ENCODE peak calls at places on chromosomes 5 and 9, in five cellular contexts. G is fibroblast of pulmonary artery; D is activated CD8-positive, alpha-beta memory T cell treated with anti-CD3 and anti-CD28 coated beads, Interleukin-2, amount 50 U/mL, for 48 hours; Z is effector CD4-positive, alpha-beta T cell; I is MCF 10A. V is an unnamed sample.

GRCh38 chr9:14271078-14271673 is 42.8 kb downstream of the NFIB start:
- DNase-seq in G (peak; percentile 88), D (no peak), Z (no peak), I (peak; percentile 78), V (peak; percentile 51)

GRCh38 chr9:22307013-22307711 is 139.5 kb upstream of the DMRTA1 start:
- DNase-seq in G (peak; percentile 76), D (no peak), Z (no peak), I (peak; percentile 43), V (peak; percentile 71)

GRCh38 chr9:128733256-128733655 is 9.3 kb upstream of the ZDHHC12 start:
- DNase-seq in G (peak; percentile 87), D (no peak), Z (no peak), I (peak; percentile 93), V (peak; percentile 35)

GRCh38 chr5:108481355-108481931 is 99.5 kb upstream of the FBXL17 start:
- DNase-seq in G (peak; percentile 46), D (no peak), Z (no peak), I (peak; percentile 67), V (peak; percentile 82)

GRCh38 chr5:72597456-72597948 is 90.3 kb upstream of the ZNF366 start:
- DNase-seq in G (peak; percentile 93), D (no peak), Z (no peak), I (peak; percentile 49), V (peak; percentile 31)

GRCh38 chr9:35029852-35030251 is 40.3 kb downstream of the DNAJB5 start:
- DNase-seq in G (no peak), D (no peak), Z (no peak), I (peak; percentile 24), V (no peak)

GRCh38 chr9:83299556-83299955 is 236.6 kb upstream of the RASEF start:
- DNase-seq in G (peak; percentile 31), D (no peak), Z (no peak), I (peak; percentile 24), V (peak; percentile 79)

GRCh38 chr5:180130291-180130869 is 58.8 kb upstream of the RNF130 start:
- DNase-seq in G (no peak), D (peak; percentile 41), Z (no peak), I (no peak), V (no peak)

GRCh38 chr5:74500037-74500917 is 140.3 kb downstream of the ENC1 start:
- DNase-seq in G (no peak), D (no peak), Z (no peak), I (no peak), V (no peak)

GRCh38 chr9:121718063-121718462 is 66.6 kb downstream of the DAB2IP start:
- DNase-seq in G (peak; percentile 48), D (no peak), Z (no peak), I (no peak), V (no peak)

GRCh38 chr9:96302021-96302420 is at the start of gene HSD17B3:
- DNase-seq in G (no peak), D (no peak), Z (no peak), I (peak; percentile 15), V (no peak)

GRCh38 chr5:173882632-173883031 is 5.5 kb upstream of the CPEB4 start:
- DNase-seq in G (no peak), D (no peak), Z (no peak), I (peak; percentile 16), V (peak; percentile 86)

GRCh38 chr5:33272288-33272687 is 168.5 kb upstream of the TARS1 start:
- DNase-seq in G (peak; percentile 92), D (no peak), Z (no peak), I (peak; percentile 95), V (peak; percentile 98)

GRCh38 chr5:33536802-33537201 is 96.0 kb downstream of the TARS1 start:
- DNase-seq in G (no peak), D (no peak), Z (no peak), I (no peak), V (no peak)

GRCh38 chr9:88733651-88734470 is 198.9 kb downstream of the NXNL2 start:
- DNase-seq in G (peak; percentile 73), D (no peak), Z (no peak), I (peak; percentile 90), V (no peak)

GRCh38 chr9:129323376-129323998 is 145.4 kb upstream of the IER5L start:
- DNase-seq in G (no peak), D (no peak), Z (no peak), I (no peak), V (no peak)

GRCh38 chr5:118518720-118519119 is 469.6 kb downstream of the DTWD2 start:
- DNase-seq in G (no peak), D (no peak), Z (no peak), I (no peak), V (no peak)

GRCh38 chr9:33125871-33126822 is 41.0 kb downstream of the B4GALT1 start:
- DNase-seq in G (peak; percentile 40), D (no peak), Z (no peak), I (no peak), V (peak; percentile 5)

GRCh38 chr5:146965781-146966659 is 87.5 kb upstream of the PPP2R2B start:
- DNase-seq in G (peak; percentile 85), D (no peak), Z (peak; percentile 31), I (peak; percentile 89), V (peak; percentile 83)

GRCh38 chr9:86948153-86948929 is 1.0 kb upstream of the GAS1 start:
- DNase-seq in G (peak; percentile 90), D (peak; percentile 81), Z (peak; percentile 59), I (peak; percentile 85), V (peak; percentile 65)

GRCh38 chr5:135364416-135365262 is 34.4 kb downstream of the MACROH2A1 start:
- DNase-seq in G (no peak), D (no peak), Z (no peak), I (no peak), V (peak; percentile 21)

GRCh38 chr5:175809531-175810121 is 61.8 kb upstream of the CPLX2 start:
- DNase-seq in G (peak; percentile 29), D (no peak), Z (no peak), I (peak; percentile 88), V (peak; percentile 97)

GRCh38 chr5:76498328-76498727 is 95.2 kb downstream of the IQGAP2 start:
- DNase-seq in G (no peak), D (no peak), Z (no peak), I (no peak), V (no peak)

GRCh38 chr5:154541553-154541952 is 63.5 kb upstream of the HAND1 start:
- DNase-seq in G (no peak), D (no peak), Z (no peak), I (no peak), V (peak; percentile 5)

GRCh38 chr5:133534566-133534965 is 77.8 kb downstream of the FSTL4 start:
- DNase-seq in G (no peak), D (no peak), Z (no peak), I (no peak), V (no peak)

GRCh38 chr9:85117831-85118230 is 448.3 kb downstream of the NTRK2 start:
- DNase-seq in G (no peak), D (no peak), Z (no peak), I (peak; percentile 18), V (peak; percentile 18)

GRCh38 chr9:68750786-68751185 is 45.7 kb downstream of the PIP5K1B start:
- DNase-seq in G (no peak), D (no peak), Z (no peak), I (no peak), V (peak; percentile 6)

GRCh38 chr5:55593115-55593472 is 58.3 kb upstream of the PLPP1 start:
- DNase-seq in G (no peak), D (no peak), Z (no peak), I (peak; percentile 79), V (no peak)

GRCh38 chr5:158033076-158033475 is 174.1 kb upstream of the CLINT1 start:
- DNase-seq in G (no peak), D (no peak), Z (no peak), I (no peak), V (no peak)

GRCh38 chr5:127076730-127077129 is 3.4 kb upstream of the C5orf63 start:
- DNase-seq in G (peak; percentile 54), D (no peak), Z (no peak), I (no peak), V (peak; percentile 15)

GRCh38 chr5:132083065-132083678 is 9.6 kb downstream of the CSF2 start:
- DNase-seq in G (no peak), D (no peak), Z (no peak), I (no peak), V (no peak)

GRCh38 chr5:178398856-178399722 is 166.5 kb upstream of the PHYKPL start:
- DNase-seq in G (no peak), D (no peak), Z (no peak), I (no peak), V (no peak)

GRCh38 chr5:143569213-143569663 is 165.8 kb upstream of the NR3C1 start:
- DNase-seq in G (peak; percentile 97), D (no peak), Z (no peak), I (peak; percentile 94), V (no peak)

GRCh38 chr9:31808770-31809169 is 575.7 kb upstream of the ACO1 start:
- DNase-seq in G (no peak), D (no peak), Z (no peak), I (no peak), V (no peak)

GRCh38 chr9:80410106-80410505 is 838.3 kb downstream of the TLE4 start:
- DNase-seq in G (peak; percentile 3), D (no peak), Z (no peak), I (no peak), V (no peak)

GRCh38 chr9:34987160-34988040 is 2.1 kb upstream of the DNAJB5 start:
- DNase-seq in G (no peak), D (no peak), Z (no peak), I (no peak), V (no peak)

GRCh38 chr9:130426883-130427282 is 17.9 kb upstream of the ASS1 start:
- DNase-seq in G (peak; percentile 43), D (no peak), Z (no peak), I (peak; percentile 96), V (peak; percentile 77)

V was measured in PC-3.